ENCODE peak calls at places on chromosomes 11 and 22, in five cellular contexts. One of them, this sample, is unnamed.

GRCh38 chr11:72821920-72822799 is 7.9 kb downstream of the ATG16L2 start:
- DNase-seq in ELR: peak
- DNase-seq in thoracic aorta: peak
- DNase-seq in NCI-H1436: peak
- DNase-seq in kidney glomerular epithelial cell: peak
- DNase-seq in this sample: peak

GRCh38 chr11:45554230-45554967 is 111.0 kb downstream of the CHST1 start:
- DNase-seq in NCI-H1436: no peak
- DNase-seq in thoracic aorta: no peak
- DNase-seq in kidney glomerular epithelial cell: no peak
- DNase-seq in ELR: no peak
- DNase-seq in this sample: no peak

GRCh38 chr11:86799680-86800075 is 664 bp upstream of the PRSS23 start:
- DNase-seq in NCI-H1436: no peak
- DNase-seq in ELR: peak
- DNase-seq in kidney glomerular epithelial cell: no peak
- DNase-seq in thoracic aorta: no peak
- DNase-seq in this sample: no peak

GRCh38 chr22:36201630-36202312 is at the start of gene APOL4:
- DNase-seq in kidney glomerular epithelial cell: no peak
- DNase-seq in NCI-H1436: no peak
- DNase-seq in thoracic aorta: peak
- DNase-seq in ELR: no peak
- DNase-seq in this sample: peak

GRCh38 chr11:44785856-44786606 is 59.3 kb downstream of the TSPAN18 start:
- DNase-seq in NCI-H1436: no peak
- DNase-seq in thoracic aorta: no peak
- DNase-seq in ELR: no peak
- DNase-seq in kidney glomerular epithelial cell: no peak
- DNase-seq in this sample: peak

GRCh38 chr11:114109206-114110090 is 49.9 kb downstream of the ZBTB16 start:
- DNase-seq in ELR: no peak
- DNase-seq in kidney glomerular epithelial cell: no peak
- DNase-seq in NCI-H1436: no peak
- DNase-seq in thoracic aorta: no peak
- DNase-seq in this sample: no peak

GRCh38 chr11:62680825-62681240 is 2.0 kb upstream of the UBXN1 start:
- DNase-seq in ELR: peak
- DNase-seq in NCI-H1436: peak
- DNase-seq in thoracic aorta: no peak
- DNase-seq in kidney glomerular epithelial cell: peak
- DNase-seq in this sample: peak

GRCh38 chr11:130099356-130099755 is 29.7 kb downstream of the APLP2 start:
- DNase-seq in NCI-H1436: no peak
- DNase-seq in kidney glomerular epithelial cell: no peak
- DNase-seq in thoracic aorta: no peak
- DNase-seq in ELR: no peak
- DNase-seq in this sample: no peak

GRCh38 chr11:9943346-9944110 is 279.7 kb downstream of the SWAP70 start:
- DNase-seq in ELR: peak
- DNase-seq in kidney glomerular epithelial cell: no peak
- DNase-seq in NCI-H1436: no peak
- DNase-seq in thoracic aorta: no peak
- DNase-seq in this sample: no peak

GRCh38 chr22:29310065-29310862 is 3.8 kb downstream of the GAS2L1 start:
- DNase-seq in kidney glomerular epithelial cell: no peak
- DNase-seq in thoracic aorta: no peak
- DNase-seq in NCI-H1436: no peak
- DNase-seq in ELR: no peak
- DNase-seq in this sample: no peak

This sample was measured in NCI-H1694 treated with DMSO at 0.1 percent for 48 hours.